ENCODE peak calls at places on chromosomes 6 and 20, in four cellular contexts. X, K, W and B are unnamed samples. For H3K9me3, the result is how much of the 10 kb centered on the place peaks cover.

GRCh38 chr6:17863971-17864754 is 123.3 kb downstream of the KIF13A start:
- DNase-seq in X (no peak), K (no peak), W (peak), B (no peak)

GRCh38 chr20:62364911-62365736 is 2.0 kb downstream of the LAMA5 start:
- DNase-seq in X (no peak), K (no peak), W (peak), B (no peak)

GRCh38 chr6:115000736-115001135 is 657.9 kb upstream of the HS3ST5 start:
- DNase-seq in X (no peak), K (no peak), W (no peak), B (no peak)

GRCh38 chr20:61948586-61949362 is 116.9 kb downstream of the TAF4 start:
- DNase-seq in X (no peak), K (no peak), W (no peak), B (no peak)

GRCh38 chr20:58135441-58136170 is 92.8 kb downstream of the ANKRD60 start:
- DNase-seq in X (no peak), K (no peak), W (no peak), B (peak)

GRCh38 chr20:62860391-62860923 is 1.2 kb downstream of the TCFL5 start:
- DNase-seq in X (no peak), K (no peak), W (no peak), B (no peak)

GRCh38 chr6:53771780-53772624 is 22.8 kb upstream of the LRRC1 start:
- DNase-seq in X (no peak), K (no peak), W (no peak), B (no peak)

GRCh38 chr20:57953638-57954037 is 243.8 kb upstream of the PMEPA1 start:
- DNase-seq in X (peak), K (no peak), W (no peak), B (no peak)

GRCh38 chr6:138160329-138161117 is 1.2 kb upstream of the ARFGEF3 start:
- DNase-seq in X (no peak), K (no peak), W (no peak), B (no peak)

GRCh38 chr6:96074006-96074405 is 58.2 kb downstream of the FUT9 start:
- DNase-seq in X (no peak), K (no peak), W (no peak), B (no peak)

GRCh38 chr6:55734256-55734655 is 141.1 kb downstream of the BMP5 start:
- DNase-seq in X (no peak), K (no peak), W (no peak), B (no peak)

GRCh38 chr6:6366778-6367177 is 46.3 kb upstream of the F13A1 start:
- DNase-seq in X (no peak), K (no peak), W (no peak), B (no peak)

GRCh38 chr6:43434001-43434400 is 6.7 kb downstream of the ABCC10 start:
- DNase-seq in X (no peak), K (no peak), W (no peak), B (no peak)

GRCh38 chr6:37580164-37580955 is 80.7 kb upstream of the CCDC167 start:
- DNase-seq in X (no peak), K (no peak), W (no peak), B (no peak)

GRCh38 chr6:47080083-47080596 is 38.0 kb upstream of the ADGRF1 start:
- DNase-seq in X (no peak), K (no peak), W (no peak), B (no peak)

GRCh38 chr6:82205793-82206425 is 41.6 kb downstream of the IBTK start:
- DNase-seq in X (no peak), K (no peak), W (no peak), B (no peak)

GRCh38 chr6:46044876-46045617 is 29.4 kb upstream of the CLIC5 start:
- DNase-seq in X (no peak), K (no peak), W (peak), B (no peak)

GRCh38 chr6:138403324-138403800 is 661 bp upstream of the HEBP2 start:
- DNase-seq in X (peak), K (peak), W (peak), B (peak)

GRCh38 chr20:33046412-33046811 is 7.3 kb upstream of the BPIFB3 start:
- DNase-seq in X (no peak), K (no peak), W (no peak), B (no peak)

GRCh38 chr20:49328790-49329189 is 50.9 kb upstream of the ZNFX1 start:
- DNase-seq in X (no peak), K (no peak), W (no peak), B (no peak)

GRCh38 chr6:33769248-33769821 is 19.6 kb downstream of the LEMD2 start:
- DNase-seq in X (no peak), K (no peak), W (no peak), B (no peak)

GRCh38 chr6:124131259-124131658 is 327.6 kb downstream of the NKAIN2 start:
- DNase-seq in X (no peak), K (no peak), W (no peak), B (no peak)

GRCh38 chr6:134123666-134124208 is 71.3 kb upstream of the SLC2A12 start:
- DNase-seq in X (peak), K (peak), W (no peak), B (no peak)

GRCh38 chr20:51195419-51195901 is 172.6 kb upstream of the KCNG1 start:
- DNase-seq in X (no peak), K (no peak), W (no peak), B (no peak)

GRCh38 chr6:16849280-16850210 is 88.3 kb upstream of the ATXN1 start:
- DNase-seq in X (no peak), K (no peak), W (no peak), B (no peak)

GRCh38 chr20:10171864-10172751 is 46.5 kb upstream of the SNAP25 start:
- DNase-seq in X (no peak), K (no peak), W (no peak), B (peak)

GRCh38 chr6:148509789-148510581 is 167.3 kb downstream of the SASH1 start:
- DNase-seq in X (peak), K (no peak), W (peak), B (peak)

GRCh38 chr20:11651138-11651537 is 266.6 kb upstream of the BTBD3 start:
- DNase-seq in X (no peak), K (no peak), W (no peak), B (no peak)

GRCh38 chr20:401682-402495 is 6.2 kb upstream of the RBCK1 start:
- DNase-seq in X (no peak), K (no peak), W (no peak), B (no peak)

GRCh38 chr20:47276251-47276650 is 80.2 kb downstream of the ZMYND8 start:
- DNase-seq in X (no peak), K (no peak), W (no peak), B (peak)

GRCh38 chr6:140636237-140636636 is 1261.8 kb upstream of the CITED2 start:
- DNase-seq in X (peak), K (no peak), W (no peak), B (no peak)

GRCh38 chr6:35085359-35086281 is 55.5 kb downstream of the TCP11 start:
- DNase-seq in X (no peak), K (no peak), W (no peak), B (no peak)

GRCh38 chr20:33832113-33832853 is 21.1 kb downstream of the CHMP4B start:
- DNase-seq in X (no peak), K (no peak), W (no peak), B (no peak)

GRCh38 chr6:55131616-55132015 is 42.7 kb upstream of the HCRTR2 start:
- DNase-seq in X (no peak), K (no peak), W (no peak), B (no peak)

GRCh38 chr6:109523478-109523877 is 40.5 kb upstream of the ZBTB24 start:
- DNase-seq in X (no peak), K (no peak), W (no peak), B (no peak)

GRCh38 chr20:10239954-10240353 is 21.3 kb downstream of the SNAP25 start:
- DNase-seq in X (no peak), K (no peak), W (no peak), B (no peak)

GRCh38 chr6:161105408-161105807 is 113.8 kb downstream of the MAP3K4 start:
- DNase-seq in X (no peak), K (no peak), W (no peak), B (no peak)

GRCh38 chr6:142087950-142088857 is 44.5 kb upstream of the GJE1 start:
- DNase-seq in X (no peak), K (no peak), W (no peak), B (no peak)

GRCh38 chr6:14035448-14035847 is 82.1 kb upstream of the CD83 start:
- DNase-seq in X (no peak), K (no peak), W (no peak), B (no peak)

GRCh38 chr6:164927288-164928040 is 381.9 kb downstream of the C6orf118 start:
- DNase-seq in X (peak), K (peak), W (peak), B (no peak)
- H3K27ac ChIP-seq in X (no peak), K (no peak), W (no peak), B (no peak)

GRCh38 chr20:29878777-29879442 is 1378.6 kb upstream of the DEFB115 start:
- DNase-seq in X (no peak), K (no peak), W (no peak), B (no peak)
- H3K9me3 ChIP-seq in X (under half), K (under half), W (under half), B (under half)

GRCh38 chr6:41200296-41200900 is 551 bp downstream of the TREML2 start:
- DNase-seq in X (no peak), K (peak), W (no peak), B (no peak)
- H3K4me3 ChIP-seq in X (no peak), K (peak), W (no peak), B (no peak)

GRCh38 chr6:144809969-144810368 is 524.8 kb downstream of the UTRN start:
- DNase-seq in X (no peak), K (no peak), W (no peak), B (no peak)

GRCh38 chr6:144806222-144806621 is 521.1 kb downstream of the UTRN start:
- DNase-seq in X (no peak), K (no peak), W (no peak), B (no peak)

GRCh38 chr6:144816936-144817335 is 531.8 kb downstream of the UTRN start:
- DNase-seq in X (no peak), K (no peak), W (no peak), B (no peak)

GRCh38 chr6:144809120-144809519 is 524.0 kb downstream of the UTRN start:
- DNase-seq in X (no peak), K (no peak), W (no peak), B (no peak)

GRCh38 chr6:144811140-144811539 is 526.0 kb downstream of the UTRN start:
- DNase-seq in X (no peak), K (no peak), W (no peak), B (no peak)
- H3K27ac ChIP-seq in X (no peak), K (no peak), W (no peak), B (no peak)

GRCh38 chr20:59661621-59662020 is 57.3 kb downstream of the PHACTR3 start:
- DNase-seq in X (no peak), K (no peak), W (no peak), B (no peak)
- H3K9me3 ChIP-seq in X (under half), K (under half), W (under half), B (under half)

GRCh38 chr6:128208851-128209580 is 308.2 kb upstream of the THEMIS start:
- DNase-seq in X (no peak), K (no peak), W (no peak), B (no peak)

GRCh38 chr6:128202169-128202765 is 301.4 kb upstream of the THEMIS start:
- DNase-seq in X (no peak), K (no peak), W (no peak), B (no peak)

GRCh38 chr6:128204621-128205020 is 303.8 kb upstream of the THEMIS start:
- DNase-seq in X (no peak), K (no peak), W (no peak), B (no peak)

GRCh38 chr6:128209771-128210170 is 308.9 kb upstream of the THEMIS start:
- DNase-seq in X (no peak), K (no peak), W (no peak), B (no peak)

DNA sequence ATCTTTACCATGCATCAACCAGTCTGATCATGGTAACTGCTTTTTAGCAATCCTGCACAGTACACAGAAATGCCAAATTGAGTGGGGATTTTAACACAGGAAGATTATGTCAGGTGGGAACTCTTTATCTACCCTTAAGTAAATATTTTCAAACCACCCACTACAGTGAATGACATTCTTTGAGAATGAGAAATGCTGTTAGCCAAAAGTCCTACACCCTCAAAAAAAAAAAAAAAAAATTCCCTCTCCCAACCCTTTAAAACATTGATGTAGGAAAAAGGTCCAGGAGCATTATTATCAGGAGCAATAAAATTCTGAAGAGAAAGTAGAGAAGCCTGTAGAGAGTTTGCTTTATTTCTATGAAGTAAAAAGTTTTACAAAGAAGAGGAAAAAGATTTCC is 307.2 kb upstream of the THEMIS start:
- DNase-seq in X (no peak), K (no peak), W (no peak), B (no peak)
- H3K4me3 ChIP-seq in X (no peak), K (no peak), W (no peak), B (no peak)